ENCODE peak calls at places on chromosomes 3 and 15, in five cellular contexts. One of them, this sample, is unnamed.

GRCh38 chr15:51103330-51103729 is 8.6 kb upstream of the TNFAIP8L3 start:
- DNase-seq in lung: no peak
- DNase-seq in spleen: no peak
- DNase-seq in OCI-LY7: no peak
- DNase-seq in body of pancreas: no peak
- DNase-seq in this sample: no peak

GRCh38 chr3:42711491-42712343 is 9.1 kb upstream of the HHATL start:
- DNase-seq in OCI-LY7: no peak
- DNase-seq in lung: no peak
- DNase-seq in body of pancreas: peak; percentile 6
- DNase-seq in spleen: peak; percentile 43
- DNase-seq in this sample: no peak

GRCh38 chr15:82850242-82850591 is 40.8 kb downstream of the WHAMM start:
- DNase-seq in OCI-LY7: no peak
- DNase-seq in spleen: no peak
- DNase-seq in body of pancreas: peak; percentile 49
- DNase-seq in lung: no peak
- DNase-seq in this sample: no peak

GRCh38 chr15:51448592-51449494 is 107.4 kb downstream of the GLDN start:
- DNase-seq in OCI-LY7: no peak
- DNase-seq in spleen: no peak
- DNase-seq in body of pancreas: no peak
- DNase-seq in lung: no peak
- DNase-seq in this sample: no peak

GRCh38 chr3:10950476-10951294 is 41.9 kb upstream of the SLC6A1 start:
- DNase-seq in body of pancreas: no peak
- DNase-seq in OCI-LY7: no peak
- DNase-seq in lung: no peak
- DNase-seq in spleen: no peak
- DNase-seq in this sample: peak; percentile 9

GRCh38 chr15:51731549-51732267 is 5.7 kb downstream of the LYSMD2 start:
- DNase-seq in spleen: no peak
- DNase-seq in lung: no peak
- DNase-seq in OCI-LY7: peak; percentile 71
- DNase-seq in body of pancreas: peak; percentile 20
- DNase-seq in this sample: peak; percentile 6

GRCh38 chr3:181176610-181177009 is 187.1 kb upstream of the DNAJC19 start:
- DNase-seq in spleen: no peak
- DNase-seq in body of pancreas: peak; percentile 75
- DNase-seq in OCI-LY7: peak; percentile 14
- DNase-seq in lung: peak; percentile 63
- DNase-seq in this sample: no peak

GRCh38 chr15:66763186-66764066 is 61.4 kb downstream of the SMAD6 start:
- DNase-seq in OCI-LY7: no peak
- DNase-seq in spleen: peak; percentile 81
- DNase-seq in lung: peak; percentile 93
- DNase-seq in body of pancreas: peak; percentile 96
- DNase-seq in this sample: no peak

GRCh38 chr15:42035362-42035761 is 14.5 kb upstream of the PLA2G4E start:
- DNase-seq in body of pancreas: no peak
- DNase-seq in OCI-LY7: peak; percentile 73
- DNase-seq in spleen: no peak
- DNase-seq in lung: peak; percentile 56
- DNase-seq in this sample: no peak

GRCh38 chr3:173440431-173440990 is 43.0 kb downstream of the NLGN1 start:
- DNase-seq in OCI-LY7: no peak
- DNase-seq in body of pancreas: no peak
- DNase-seq in spleen: no peak
- DNase-seq in lung: no peak
- DNase-seq in this sample: no peak

GRCh38 chr3:189334064-189334920 is 162.5 kb downstream of the TPRG1 start:
- DNase-seq in OCI-LY7: no peak
- DNase-seq in spleen: no peak
- DNase-seq in lung: no peak
- DNase-seq in body of pancreas: no peak
- DNase-seq in this sample: no peak

GRCh38 chr3:132008841-132009638 is 25.8 kb downstream of the CPNE4 start:
- DNase-seq in OCI-LY7: no peak
- DNase-seq in spleen: no peak
- DNase-seq in lung: no peak
- DNase-seq in body of pancreas: no peak
- DNase-seq in this sample: no peak

GRCh38 chr3:49133226-49133951 is 539 bp upstream of the LAMB2 start:
- DNase-seq in body of pancreas: peak; percentile 87
- DNase-seq in spleen: no peak
- DNase-seq in lung: peak; percentile 86
- DNase-seq in OCI-LY7: no peak
- DNase-seq in this sample: no peak

GRCh38 chr3:40299130-40299720 is 10.3 kb upstream of the EIF1B start:
- DNase-seq in lung: no peak
- DNase-seq in spleen: no peak
- DNase-seq in body of pancreas: no peak
- DNase-seq in OCI-LY7: no peak
- DNase-seq in this sample: no peak

GRCh38 chr3:24933401-24933800 is 438.8 kb upstream of the THRB start:
- DNase-seq in lung: no peak
- DNase-seq in body of pancreas: no peak
- DNase-seq in spleen: no peak
- DNase-seq in OCI-LY7: no peak
- DNase-seq in this sample: no peak

GRCh38 chr3:158768361-158768787 is 33.5 kb upstream of the MFSD1 start:
- DNase-seq in OCI-LY7: no peak
- DNase-seq in body of pancreas: peak; percentile 42
- DNase-seq in lung: peak; percentile 56
- DNase-seq in spleen: no peak
- DNase-seq in this sample: no peak

GRCh38 chr3:71497367-71497925 is 86.1 kb downstream of the FOXP1 start:
- DNase-seq in lung: no peak
- DNase-seq in body of pancreas: no peak
- DNase-seq in spleen: no peak
- DNase-seq in OCI-LY7: no peak
- DNase-seq in this sample: no peak

GRCh38 chr15:76147906-76148553 is 88.2 kb downstream of the TMEM266 start:
- DNase-seq in body of pancreas: peak; percentile 63
- DNase-seq in OCI-LY7: peak; percentile 65
- DNase-seq in spleen: peak; percentile 88
- DNase-seq in lung: peak; percentile 47
- DNase-seq in this sample: peak; percentile 50

GRCh38 chr3:190696777-190697501 is 165.6 kb downstream of the GMNC start:
- DNase-seq in body of pancreas: no peak
- DNase-seq in lung: no peak
- DNase-seq in OCI-LY7: peak; percentile 13
- DNase-seq in spleen: no peak
- DNase-seq in this sample: peak; percentile 5

GRCh38 chr3:36650271-36650671 is 114.1 kb downstream of the DCLK3 start:
- DNase-seq in OCI-LY7: no peak
- DNase-seq in lung: no peak
- DNase-seq in body of pancreas: no peak
- DNase-seq in spleen: no peak
- DNase-seq in this sample: no peak

GRCh38 chr3:48561045-48561736 is 2.4 kb downstream of the UCN2 start:
- DNase-seq in spleen: peak; percentile 86
- DNase-seq in OCI-LY7: peak; percentile 40
- DNase-seq in lung: no peak
- DNase-seq in body of pancreas: peak; percentile 45
- DNase-seq in this sample: no peak

GRCh38 chr15:48385431-48385830 is 54.2 kb downstream of the DUT start:
- DNase-seq in spleen: no peak
- DNase-seq in body of pancreas: no peak
- DNase-seq in lung: no peak
- DNase-seq in OCI-LY7: no peak
- DNase-seq in this sample: no peak

GRCh38 chr15:63126726-63127125 is 5.1 kb downstream of the LACTB start:
- DNase-seq in body of pancreas: no peak
- DNase-seq in OCI-LY7: no peak
- DNase-seq in lung: no peak
- DNase-seq in spleen: no peak
- DNase-seq in this sample: no peak

GRCh38 chr3:96755519-96755918 is 58.9 kb upstream of the EPHA6 start:
- DNase-seq in body of pancreas: no peak
- DNase-seq in lung: no peak
- DNase-seq in spleen: no peak
- DNase-seq in OCI-LY7: no peak
- DNase-seq in this sample: no peak

GRCh38 chr3:129060276-129061076 is at the start of gene GP9:
- DNase-seq in body of pancreas: no peak
- DNase-seq in spleen: peak; percentile 71
- DNase-seq in lung: no peak
- DNase-seq in OCI-LY7: no peak
- DNase-seq in this sample: no peak

GRCh38 chr3:127014536-127015281 is 31.8 kb downstream of the PLXNA1 start:
- DNase-seq in OCI-LY7: no peak
- DNase-seq in body of pancreas: no peak
- DNase-seq in spleen: no peak
- DNase-seq in lung: no peak
- DNase-seq in this sample: no peak

DNA sequence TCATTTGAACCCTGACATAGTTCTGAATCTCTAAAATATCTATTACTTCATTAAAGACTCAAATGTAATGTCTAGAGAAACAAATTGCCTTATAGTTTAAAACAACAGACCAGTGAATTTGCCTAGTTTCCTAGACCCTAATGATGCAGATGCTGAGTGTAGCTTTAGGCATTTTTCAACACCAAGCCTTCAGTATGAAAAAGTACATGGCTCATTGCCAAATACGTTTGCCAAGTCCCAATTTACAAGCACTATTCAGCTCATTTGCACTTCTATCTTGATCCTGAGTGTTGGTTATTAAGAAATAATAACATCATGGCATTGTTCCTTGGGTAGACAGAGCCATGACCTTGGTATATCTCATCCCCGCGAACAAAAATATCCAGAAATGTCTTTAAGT is 46.8 kb downstream of the EOMES start:
- DNase-seq in OCI-LY7: no peak
- DNase-seq in body of pancreas: no peak
- DNase-seq in lung: no peak
- DNase-seq in spleen: no peak
- DNase-seq in this sample: no peak
- H3K27ac ChIP-seq in OCI-LY7: no peak overlapping the region
- H3K27ac ChIP-seq in body of pancreas: no peak overlapping the region
- H3K27ac ChIP-seq in lung: no peak overlapping the region
- H3K27ac ChIP-seq in spleen: no peak overlapping the region
- H3K27ac ChIP-seq in this sample: no peak overlapping the region

GRCh38 chr15:70264738-70265465 is 167.2 kb upstream of the TLE3 start:
- DNase-seq in spleen: peak; percentile 63
- DNase-seq in OCI-LY7: no peak
- DNase-seq in body of pancreas: no peak
- DNase-seq in lung: no peak
- DNase-seq in this sample: no peak
- H3K4me3 ChIP-seq in spleen: no peak overlapping the region
- H3K4me3 ChIP-seq in OCI-LY7: no peak overlapping the region
- H3K4me3 ChIP-seq in body of pancreas: no peak overlapping the region
- H3K4me3 ChIP-seq in lung: no peak overlapping the region
- H3K4me3 ChIP-seq in this sample: no peak overlapping the region

GRCh38 chr3:183371672-183371968 is 56.8 kb downstream of the MCF2L2 start:
- DNase-seq in body of pancreas: no peak
- DNase-seq in OCI-LY7: no peak
- DNase-seq in spleen: no peak
- DNase-seq in lung: no peak
- DNase-seq in this sample: no peak
- H3K27ac ChIP-seq in body of pancreas: no peak overlapping the region
- H3K27ac ChIP-seq in OCI-LY7: no peak overlapping the region
- H3K27ac ChIP-seq in spleen: no peak overlapping the region
- H3K27ac ChIP-seq in lung: no peak overlapping the region
- H3K27ac ChIP-seq in this sample: no peak overlapping the region

DNA sequence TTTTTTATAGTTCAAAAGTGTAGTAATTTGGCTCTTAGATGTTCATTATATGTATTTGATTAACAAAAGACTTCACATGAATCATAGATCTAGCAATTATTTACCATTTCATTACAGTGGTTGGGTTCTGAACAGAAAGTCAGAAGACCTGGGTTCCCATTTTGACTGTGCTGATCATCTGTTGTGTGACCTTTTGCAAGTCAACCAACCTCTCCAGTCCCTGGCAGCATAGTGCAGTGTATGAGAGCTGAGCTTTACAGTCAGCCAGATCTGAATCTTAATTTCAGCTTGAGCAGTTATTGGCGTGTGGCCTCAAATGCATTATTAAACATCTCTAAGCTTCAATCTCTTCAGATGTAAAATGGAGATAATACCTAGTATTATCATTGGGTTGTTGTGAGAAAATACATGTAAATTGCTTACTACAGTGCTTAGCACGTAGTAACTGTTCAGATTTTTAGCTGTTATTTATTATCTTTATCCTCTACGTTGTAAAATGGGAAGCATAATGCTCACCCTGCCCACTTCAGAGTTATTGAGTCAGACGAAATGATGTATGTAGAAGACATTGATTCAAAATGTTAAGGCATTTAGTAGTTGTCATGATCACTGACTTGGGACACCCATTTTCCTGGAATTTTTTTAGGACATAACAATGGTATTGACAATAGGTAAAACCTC is 104.0 kb downstream of the KLHL25 start:
- DNase-seq in body of pancreas: no peak
- DNase-seq in OCI-LY7: peak; percentile 55
- DNase-seq in spleen: no peak
- DNase-seq in lung: no peak
- DNase-seq in this sample: peak; percentile 42
- H3K4me3 ChIP-seq in body of pancreas: no peak overlapping the region
- H3K4me3 ChIP-seq in OCI-LY7: peak overlapping the region; percentile 70
- H3K4me3 ChIP-seq in spleen: peak overlapping the region; percentile 47
- H3K4me3 ChIP-seq in lung: no peak overlapping the region
- H3K4me3 ChIP-seq in this sample: peak overlapping the region; percentile 100

DNA sequence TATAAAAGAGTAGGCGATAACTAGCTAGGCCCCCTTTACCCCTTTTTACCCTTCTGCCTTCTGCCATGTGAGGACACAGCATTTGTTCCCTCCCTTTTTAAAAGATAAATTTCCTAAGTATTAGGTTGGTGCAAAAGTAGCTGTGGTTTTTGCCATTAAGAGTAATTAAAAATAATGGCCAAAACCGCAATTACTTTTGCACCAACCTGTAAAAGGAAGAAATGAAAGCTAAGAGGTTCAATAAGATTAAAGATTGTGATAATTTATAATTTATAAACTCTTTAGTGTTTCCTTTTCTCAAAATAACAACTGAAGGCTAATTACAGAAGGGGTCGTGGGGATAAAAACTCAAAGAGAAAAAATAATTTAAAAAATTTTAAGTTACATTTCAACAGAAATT is 283.5 kb upstream of the PDZRN3 start:
- DNase-seq in OCI-LY7: no peak
- DNase-seq in lung: no peak
- DNase-seq in body of pancreas: no peak
- DNase-seq in spleen: no peak
- DNase-seq in this sample: no peak
- H3K27ac ChIP-seq in OCI-LY7: no peak overlapping the region
- H3K27ac ChIP-seq in lung: no peak overlapping the region
- H3K27ac ChIP-seq in body of pancreas: no peak overlapping the region
- H3K27ac ChIP-seq in spleen: no peak overlapping the region
- H3K27ac ChIP-seq in this sample: no peak overlapping the region

DNA sequence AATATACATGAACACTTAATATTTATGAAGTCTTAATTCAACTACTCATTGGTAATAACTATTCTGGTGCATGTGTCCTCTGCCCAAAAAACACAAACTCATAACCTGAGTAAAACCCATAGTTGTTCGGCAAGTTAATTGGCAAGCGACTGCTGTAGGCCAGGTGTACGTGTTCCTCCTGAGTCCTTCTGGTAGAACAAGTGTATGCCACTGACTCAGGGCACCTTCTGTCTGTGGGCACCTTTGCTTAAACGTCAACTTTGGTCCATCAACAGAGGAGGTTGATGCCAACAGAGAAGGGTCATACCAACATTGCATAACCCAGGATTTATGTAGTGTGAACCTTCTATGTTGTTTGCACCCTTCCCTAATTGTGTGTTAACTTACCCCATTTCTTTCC is 24.6 kb upstream of the DENND6A start:
- DNase-seq in lung: no peak
- DNase-seq in OCI-LY7: no peak
- DNase-seq in spleen: no peak
- DNase-seq in body of pancreas: no peak
- DNase-seq in this sample: no peak
- H3K4me3 ChIP-seq in lung: no peak overlapping the region
- H3K4me3 ChIP-seq in OCI-LY7: no peak overlapping the region
- H3K4me3 ChIP-seq in spleen: no peak overlapping the region
- H3K4me3 ChIP-seq in body of pancreas: no peak overlapping the region
- H3K4me3 ChIP-seq in this sample: no peak overlapping the region